ENCODE peak calls at places on chromosomes 1 and 21, in eight cellular contexts. J is A549, B is transverse colon, E is suprapubic skin, T is HCT116, Q is breast epithelium, H is ovary, U is heart left ventricle. N is an unnamed sample. For H3K4me1, the result is how much of the 10 kb centered on the place peaks cover.

GRCh38 chr1:5389101-5389885 is 602.9 kb downstream of the NPHP4 start:
- DNase-seq in J (no peak), B (no peak), E (no peak), T (no peak), Q (no peak), H (no peak), U (no peak), N (no peak)

GRCh38 chr1:206521002-206521585 is 13.8 kb downstream of the RASSF5 start:
- DNase-seq in J (no peak), B (no peak), E (no peak), T (no peak), Q (no peak), H (no peak), U (peak), N (peak)

GRCh38 chr21:43864313-43864805 is 664 bp upstream of the AGPAT3 start:
- DNase-seq in J (peak), B (peak), E (no peak), T (peak), Q (peak), H (peak), U (peak), N (no peak)

GRCh38 chr1:51247022-51247421 is 10.9 kb downstream of the RNF11 start:
- DNase-seq in J (no peak), B (no peak), E (no peak), T (no peak), Q (no peak), H (no peak), U (no peak), N (no peak)

GRCh38 chr1:24551910-24552571 is 3.8 kb upstream of the NCMAP start:
- DNase-seq in J (peak), B (no peak), E (no peak), T (no peak), Q (no peak), H (no peak), U (no peak), N (no peak)

GRCh38 chr21:42439284-42440186 is 35.8 kb downstream of the UBASH3A start:
- DNase-seq in J (no peak), B (peak), E (no peak), T (no peak), Q (peak), H (no peak), U (no peak), N (no peak)

GRCh38 chr1:5865774-5866173 is 126.5 kb downstream of the NPHP4 start:
- DNase-seq in J (no peak), B (no peak), E (no peak), T (no peak), Q (no peak), H (no peak), U (no peak), N (no peak)

GRCh38 chr1:207418336-207418735 is 35.8 kb upstream of the CR2 start:
- DNase-seq in J (no peak), B (no peak), E (no peak), T (no peak), Q (no peak), H (no peak), U (no peak), N (no peak)

GRCh38 chr1:214500349-214501055 is 50.9 kb downstream of the PTPN14 start:
- DNase-seq in J (no peak), B (no peak), E (no peak), T (no peak), Q (no peak), H (no peak), U (no peak), N (no peak)

GRCh38 chr1:223716302-223716862 is 4.0 kb downstream of the CAPN2 start:
- DNase-seq in J (no peak), B (peak), E (no peak), T (no peak), Q (no peak), H (no peak), U (no peak), N (no peak)

GRCh38 chr1:25971044-25971881 is 26.6 kb downstream of the PAFAH2 start:
- DNase-seq in J (no peak), B (no peak), E (no peak), T (no peak), Q (no peak), H (no peak), U (no peak), N (no peak)

GRCh38 chr1:156845055-156845952 is 13.6 kb downstream of the INSRR start:
- DNase-seq in J (no peak), B (no peak), E (no peak), T (no peak), Q (no peak), H (no peak), U (no peak), N (no peak)

GRCh38 chr1:27402349-27402754 is 9.9 kb downstream of the GPR3 start:
- DNase-seq in J (peak), B (peak), E (peak), T (no peak), Q (peak), H (peak), U (peak), N (peak)

GRCh38 chr21:45539046-45539795 is 3.0 kb downstream of the SLC19A1 start:
- DNase-seq in J (no peak), B (peak), E (peak), T (no peak), Q (peak), H (peak), U (no peak), N (peak)

GRCh38 chr1:17214876-17215544 is 10.1 kb downstream of the PADI1 start:
- DNase-seq in J (no peak), B (no peak), E (no peak), T (no peak), Q (no peak), H (no peak), U (no peak), N (no peak)

GRCh38 chr1:166906647-166907046 is 30.6 kb upstream of the TADA1 start:
- DNase-seq in J (no peak), B (no peak), E (no peak), T (no peak), Q (no peak), H (no peak), U (no peak), N (no peak)

GRCh38 chr1:5990913-5991783 is 1.1 kb downstream of the NPHP4 start:
- DNase-seq in J (no peak), B (peak), E (no peak), T (no peak), Q (no peak), H (no peak), U (no peak), N (peak)

GRCh38 chr21:23936224-23936623 is 1671.1 kb downstream of the MRPL39 start:
- DNase-seq in J (peak), B (no peak), E (no peak), T (no peak), Q (no peak), H (no peak), U (no peak), N (no peak)

GRCh38 chr1:91774520-91775203 is 111.3 kb downstream of the TGFBR3 start:
- DNase-seq in J (no peak), B (no peak), E (no peak), T (no peak), Q (no peak), H (no peak), U (no peak), N (no peak)

GRCh38 chr1:35561297-35561971 is 3.8 kb downstream of the NCDN start:
- DNase-seq in J (no peak), B (no peak), E (peak), T (no peak), Q (no peak), H (no peak), U (no peak), N (no peak)
- TF ChIP-seq POLR2A in J (no peak), B (no peak), E (no peak), T (no peak), Q (no peak), H (no peak), U (no peak), N (no peak)

GRCh38 chr1:2446861-2447260 is 29.2 kb upstream of the PLCH2 start:
- DNase-seq in J (no peak), B (no peak), E (no peak), T (no peak), Q (no peak), H (no peak), U (no peak), N (no peak)

GRCh38 chr1:2445823-2446215 is 30.3 kb upstream of the PLCH2 start:
- DNase-seq in J (no peak), B (no peak), E (no peak), T (no peak), Q (no peak), H (no peak), U (no peak), N (no peak)

GRCh38 chr1:2445162-2445822 is 30.8 kb upstream of the PLCH2 start:
- DNase-seq in J (no peak), B (no peak), E (no peak), T (no peak), Q (no peak), H (no peak), U (no peak), N (no peak)

GRCh38 chr1:2447274-2448097 is 28.6 kb upstream of the PLCH2 start:
- DNase-seq in J (no peak), B (no peak), E (no peak), T (no peak), Q (no peak), H (no peak), U (no peak), N (no peak)

GRCh38 chr1:2446394-2446793 is 29.7 kb upstream of the PLCH2 start:
- DNase-seq in J (no peak), B (no peak), E (no peak), T (no peak), Q (no peak), H (no peak), U (no peak), N (no peak)
- H3K4me1 ChIP-seq in J (under half), B (under half), E (under half), T (under half), Q (under half), H (under half), U (under half), N (under half)

GRCh38 chr1:112700290-112701226 is 6.4 kb downstream of the RHOC start:
- DNase-seq in J (peak), B (peak), E (peak), T (peak), Q (peak), H (peak), U (peak), N (peak)
- TF ChIP-seq POLR2A in J (no peak), B (peak), E (no peak), T (no peak), Q (no peak), H (peak), U (no peak), N (peak)

DNA sequence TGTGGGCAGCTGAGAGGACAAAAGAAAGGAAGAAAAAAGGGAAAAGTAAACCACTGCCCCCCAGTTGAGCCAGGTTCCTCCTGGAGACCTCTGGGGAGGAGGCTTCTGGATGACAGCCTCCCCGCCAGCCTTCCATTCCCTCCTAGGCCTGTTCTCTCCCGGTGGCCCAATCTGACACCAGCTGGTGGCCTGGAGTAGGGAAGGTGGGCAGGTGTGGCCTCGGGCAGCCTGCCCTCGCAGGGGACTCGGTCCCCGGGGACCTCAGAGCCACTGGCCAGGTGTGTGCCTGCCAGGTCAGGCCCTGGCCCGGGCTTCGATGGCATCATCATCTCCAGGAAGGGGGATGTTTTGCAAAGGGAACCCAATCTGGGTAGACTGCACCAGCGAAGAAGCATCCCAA is 159.0 kb downstream of the CASZ1 start:
- DNase-seq in J (no peak), B (no peak), E (no peak), T (no peak), Q (no peak), H (no peak), U (no peak), N (no peak)
- H3K4me1 ChIP-seq in J (under half), B (under half), E (half or more), T (under half), Q (under half), H (under half), U (under half), N (under half)

GRCh38 chr1:22245716-22246115 is 102.8 kb upstream of the WNT4 start:
- DNase-seq in J (no peak), B (no peak), E (no peak), T (no peak), Q (no peak), H (no peak), U (no peak), N (no peak)

GRCh38 chr1:22249928-22250680 is 107.2 kb upstream of the WNT4 start:
- DNase-seq in J (no peak), B (no peak), E (no peak), T (no peak), Q (no peak), H (no peak), U (no peak), N (no peak)

GRCh38 chr1:22246755-22247480 is 104.0 kb upstream of the WNT4 start:
- DNase-seq in J (no peak), B (no peak), E (no peak), T (no peak), Q (no peak), H (no peak), U (no peak), N (no peak)

GRCh38 chr1:22248746-22249145 is 105.8 kb upstream of the WNT4 start:
- DNase-seq in J (no peak), B (no peak), E (no peak), T (no peak), Q (no peak), H (no peak), U (no peak), N (no peak)

DNA sequence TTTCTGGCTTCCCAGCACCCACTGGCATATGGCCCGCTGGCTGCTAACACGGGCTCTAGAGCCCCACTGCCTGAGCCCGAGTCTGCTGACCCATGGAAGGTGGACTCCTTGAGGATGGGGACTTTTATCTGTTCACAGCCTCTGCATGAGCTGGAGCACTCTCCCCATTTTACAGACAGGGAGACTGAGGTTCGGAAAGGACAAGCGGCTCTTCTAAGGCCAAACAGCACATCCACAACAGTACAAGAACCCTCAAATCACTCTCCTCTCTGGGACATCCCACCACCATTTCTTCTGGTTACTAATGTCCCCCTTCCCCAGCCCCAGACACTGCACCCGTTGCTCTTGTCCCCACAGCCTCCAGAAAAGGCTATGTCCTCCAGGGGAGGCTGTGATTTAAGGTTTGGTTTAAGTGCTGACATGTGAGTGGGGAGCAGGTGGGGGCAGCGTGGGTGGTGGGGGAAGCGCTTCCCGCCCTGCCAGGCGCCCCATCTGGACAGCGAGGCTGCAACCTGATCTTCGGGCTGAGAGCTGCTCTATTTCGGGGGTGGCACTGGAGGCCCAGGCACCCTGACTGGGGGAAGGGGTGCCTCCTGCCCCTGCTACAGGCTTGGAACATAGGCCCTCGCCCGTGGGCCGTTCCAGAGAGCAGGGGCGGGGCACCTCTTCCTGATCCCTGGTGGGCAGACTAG is 104.8 kb upstream of the WNT4 start:
- DNase-seq in J (no peak), B (no peak), E (no peak), T (no peak), Q (no peak), H (no peak), U (no peak), N (no peak)
- TF ChIP-seq POLR2A in J (no peak), B (no peak), E (no peak), T (no peak), Q (no peak), H (no peak), U (no peak), N (no peak)

N was measured in gastrocnemius medialis.